ENCODE peak calls at places on chromosome 4, in seven cellular contexts. Y is upper lobe of right lung; E is CD4-positive, alpha-beta memory T cell; V is gastrocnemius medialis; H is GM23248; L is HCT116; Q is naive thymus-derived CD4-positive, alpha-beta T cell. Z is an unnamed sample. For H3K4me1 and H3K36me3, the result is how much of the 10 kb centered on the place peaks cover.

GRCh38 chr4:1208266-1208961 is 36.0 kb upstream of the SPON2 start:
- DNase-seq in E (no peak), L (no peak), V (peak), H (no peak), Y (peak), Q (no peak), Z (no peak)

GRCh38 chr4:13611283-13611842 is 16.2 kb downstream of the BOD1L1 start:
- DNase-seq in H (peak), V (no peak), Q (no peak), E (no peak), Y (no peak), L (no peak), Z (no peak)

GRCh38 chr4:10140866-10141759 is 24.5 kb upstream of the WDR1 start:
- DNase-seq in V (no peak), L (no peak), E (no peak), Q (no peak), H (no peak), Y (no peak), Z (no peak)

GRCh38 chr4:120156115-120156718 is 89.6 kb upstream of the MAD2L1 start:
- DNase-seq in E (peak), Y (no peak), H (peak), L (peak), V (no peak), Q (peak), Z (no peak)

GRCh38 chr4:153757407-153757806 is 2.4 kb downstream of the RNF175 start:
- DNase-seq in E (no peak), Q (no peak), H (no peak), L (no peak), Y (no peak), V (no peak), Z (no peak)

GRCh38 chr4:28654618-28655017 is 1794.0 kb downstream of the STIM2 start:
- DNase-seq in E (no peak), L (no peak), H (no peak), Q (no peak), Y (no peak), V (no peak), Z (no peak)

GRCh38 chr4:175539498-175539897 is 272.6 kb downstream of the GPM6A start:
- DNase-seq in L (no peak), V (no peak), E (no peak), Q (no peak), Y (no peak), H (no peak), Z (no peak)

GRCh38 chr4:74378573-74378972 is 13.6 kb downstream of the EREG start:
- DNase-seq in L (no peak), E (no peak), Y (no peak), H (peak), Q (no peak), V (no peak), Z (no peak)

GRCh38 chr4:44448548-44449443 is at the start of gene KCTD8:
- DNase-seq in L (no peak), Q (peak), H (peak), V (peak), Y (peak), E (peak), Z (no peak)

GRCh38 chr4:99117876-99118693 is 26.0 kb downstream of the ADH4 start:
- DNase-seq in E (peak), Q (no peak), H (peak), V (no peak), L (no peak), Y (no peak), Z (no peak)

GRCh38 chr4:141580523-141580922 is 55.9 kb upstream of the IL15 start:
- DNase-seq in Q (no peak), V (no peak), Y (no peak), L (no peak), E (no peak), H (no peak), Z (no peak)

GRCh38 chr4:138707746-138708145 is 307.8 kb upstream of the NOCT start:
- DNase-seq in Q (no peak), L (no peak), Y (no peak), E (no peak), H (peak), V (no peak), Z (no peak)

GRCh38 chr4:174120446-174121142 is 162.9 kb downstream of the FBXO8 start:
- DNase-seq in H (peak), Q (no peak), Y (no peak), L (peak), E (peak), V (no peak), Z (no peak)

GRCh38 chr4:55218041-55218440 is 92.6 kb upstream of the KDR start:
- DNase-seq in L (no peak), Q (no peak), Y (no peak), V (no peak), H (no peak), E (no peak), Z (no peak)

GRCh38 chr4:25539241-25539640 is 116.4 kb upstream of the SLC34A2 start:
- DNase-seq in E (no peak), L (no peak), Q (no peak), Y (no peak), H (no peak), V (no peak), Z (no peak)

GRCh38 chr4:25937801-25938200 is 23.8 kb downstream of the SMIM20 start:
- DNase-seq in H (peak), L (no peak), E (no peak), Y (no peak), Q (no peak), V (no peak), Z (no peak)

GRCh38 chr4:43275779-43276178 is 383.3 kb downstream of the GRXCR1 start:
- DNase-seq in V (no peak), L (no peak), Y (no peak), H (no peak), Q (no peak), E (no peak), Z (no peak)

GRCh38 chr4:113878718-113879117 is 100.7 kb downstream of the ARSJ start:
- DNase-seq in Q (no peak), V (no peak), Y (no peak), E (no peak), L (no peak), H (peak), Z (no peak)

GRCh38 chr4:56148428-56148827 is 199.7 kb downstream of the CEP135 start:
- DNase-seq in Q (no peak), H (peak), L (no peak), E (no peak), V (no peak), Y (no peak), Z (no peak)

GRCh38 chr4:165106518-165106917 is 6.1 kb downstream of the TMEM192 start:
- DNase-seq in Q (no peak), H (no peak), Y (no peak), L (no peak), V (no peak), E (no peak), Z (no peak)

GRCh38 chr4:147479817-147480216 is 1.1 kb upstream of the EDNRA start:
- DNase-seq in L (no peak), Y (no peak), V (no peak), E (no peak), H (peak), Q (no peak), Z (no peak)

GRCh38 chr4:99436976-99437655 is 2.0 kb upstream of the ADH7 start:
- DNase-seq in H (peak), L (no peak), V (no peak), E (no peak), Q (no peak), Y (no peak), Z (no peak)

GRCh38 chr4:86778169-86778568 is 71.0 kb downstream of the SLC10A6 start:
- DNase-seq in V (no peak), H (no peak), L (no peak), E (no peak), Y (no peak), Q (no peak), Z (no peak)

GRCh38 chr4:187480146-187481145 is 515.1 kb upstream of the ZFP42 start:
- DNase-seq in L (no peak), H (peak), V (no peak), E (no peak), Q (no peak), Y (no peak), Z (no peak)

GRCh38 chr4:155342142-155342541 is 34.6 kb downstream of the MAP9 start:
- DNase-seq in E (no peak), L (no peak), Q (no peak), H (peak), Y (no peak), V (no peak), Z (no peak)

GRCh38 chr4:52659722-52660261 is 691 bp upstream of the USP46 start:
- DNase-seq in V (peak), Q (no peak), Y (peak), H (peak), L (no peak), E (peak), Z (no peak)

GRCh38 chr4:158496030-158496741 is 25.5 kb upstream of the RXFP1 start:
- DNase-seq in L (peak), E (no peak), Q (no peak), H (peak), V (no peak), Y (peak), Z (no peak)

GRCh38 chr4:156734965-156735895 is 236.4 kb downstream of the PDGFC start:
- DNase-seq in V (no peak), Y (no peak), H (peak), L (no peak), Q (no peak), E (no peak), Z (no peak)

GRCh38 chr4:158786155-158786581 is 17.3 kb downstream of the FNIP2 start:
- DNase-seq in V (no peak), E (no peak), L (no peak), H (no peak), Y (no peak), Q (no peak), Z (no peak)

GRCh38 chr4:145352438-145353145 is 129.1 kb upstream of the SMAD1 start:
- DNase-seq in V (no peak), E (no peak), L (no peak), H (no peak), Q (no peak), Y (no peak), Z (no peak)

GRCh38 chr4:67700119-67700873 is 659 bp downstream of the UBA6 start:
- DNase-seq in Y (no peak), L (no peak), H (peak), Q (peak), E (peak), V (no peak), Z (no peak)

GRCh38 chr4:40995850-40996249 is 218.5 kb downstream of the APBB2 start:
- DNase-seq in Y (no peak), E (no peak), L (no peak), V (no peak), H (peak), Q (no peak), Z (no peak)

GRCh38 chr4:11471613-11472012 is 42.9 kb upstream of the HS3ST1 start:
- DNase-seq in L (no peak), H (no peak), Q (peak), Y (no peak), V (no peak), E (peak), Z (peak)

GRCh38 chr4:69859140-69859539 is 805 bp downstream of the SULT1E1 start:
- DNase-seq in Y (no peak), V (no peak), H (no peak), E (no peak), Q (no peak), L (no peak), Z (no peak)

GRCh38 chr4:69860521-69861298 is 765 bp upstream of the SULT1E1 start:
- DNase-seq in H (no peak), Q (no peak), E (no peak), L (no peak), V (no peak), Y (no peak), Z (no peak)

GRCh38 chr4:69858683-69859082 is 1.3 kb downstream of the SULT1E1 start:
- DNase-seq in Y (no peak), E (no peak), H (no peak), L (no peak), V (no peak), Q (no peak), Z (no peak)

GRCh38 chr4:69860007-69860406 is at the start of gene SULT1E1:
- DNase-seq in E (no peak), V (no peak), Y (no peak), L (no peak), H (no peak), Q (no peak), Z (no peak)

DNA sequence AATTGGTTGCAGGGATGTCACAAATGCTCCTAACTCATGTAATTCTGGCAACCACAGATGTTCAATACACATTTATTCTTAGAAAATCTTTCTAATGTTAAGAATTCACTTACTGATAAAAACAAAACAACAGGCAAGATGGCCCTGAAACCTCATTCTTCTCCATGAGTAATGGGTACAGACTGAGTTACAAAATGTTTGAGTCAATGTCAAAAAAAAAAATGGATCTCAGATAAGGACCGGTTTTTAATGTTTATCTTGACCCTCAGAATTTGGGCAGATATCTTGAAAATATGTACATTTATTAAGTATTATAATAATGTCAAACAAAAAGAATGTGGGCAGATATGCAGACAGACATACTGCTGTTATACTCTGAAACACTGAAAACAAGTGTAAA is 1.8 kb upstream of the SULT1E1 start:
- DNase-seq in Q (no peak), Y (no peak), E (no peak), H (no peak), V (no peak), L (no peak), Z (no peak)
- H3K27ac ChIP-seq in Q (no peak), Y (no peak), E (no peak), H (no peak), V (no peak), L (no peak), Z (no peak)

GRCh38 chr4:17618926-17619325 is 4.5 kb downstream of the MED28 start:
- DNase-seq in Y (no peak), Q (no peak), H (no peak), V (no peak), E (no peak), L (no peak), Z (no peak)
- H3K4me1 ChIP-seq in Y (under half), Q (under half), H (under half), V (half or more), E (half or more), L (under half), Z (under half)

GRCh38 chr4:128837679-128838078 is 28.2 kb downstream of the JADE1 start:
- DNase-seq in V (no peak), E (no peak), H (no peak), Q (no peak), Y (no peak), L (no peak), Z (no peak)

GRCh38 chr4:128840711-128841318 is 31.3 kb downstream of the JADE1 start:
- DNase-seq in L (no peak), Q (no peak), Y (no peak), V (no peak), E (no peak), H (no peak), Z (no peak)

GRCh38 chr4:128837198-128837597 is 27.7 kb downstream of the JADE1 start:
- DNase-seq in H (no peak), V (no peak), Q (no peak), E (no peak), Y (no peak), L (no peak), Z (no peak)

GRCh38 chr4:128844931-128845330 is 35.4 kb downstream of the JADE1 start:
- DNase-seq in H (no peak), L (no peak), E (no peak), V (peak), Y (no peak), Q (no peak), Z (no peak)

DNA sequence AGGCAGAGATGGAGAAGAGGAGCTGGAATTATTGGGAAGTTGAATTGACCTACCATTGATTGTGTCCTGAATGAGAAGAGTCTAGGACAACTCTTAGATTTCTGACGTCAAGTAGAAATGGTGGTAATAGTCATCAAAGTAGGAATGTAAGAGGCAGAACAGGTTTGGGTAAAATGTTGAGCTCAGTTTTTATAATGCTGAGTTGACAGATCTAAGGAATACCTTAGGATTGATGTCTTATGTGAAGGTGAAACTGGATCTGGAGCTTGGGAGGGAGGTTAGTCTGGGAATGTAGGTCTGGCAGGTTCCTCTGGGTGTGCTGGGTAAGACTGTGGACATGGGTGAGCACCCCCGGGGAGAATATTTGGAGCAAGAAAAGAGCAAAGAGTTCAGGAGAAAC is 31.9 kb downstream of the JADE1 start:
- DNase-seq in E (no peak), L (no peak), H (no peak), V (no peak), Y (no peak), Q (no peak), Z (no peak)
- H3K36me3 ChIP-seq in E (under half), L (under half), H (under half), V (under half), Y (under half), Q (under half), Z (under half)

GRCh38 chr4:183272384-183272783 is 47.7 kb downstream of the CLDN22 start:
- DNase-seq in V (no peak), L (no peak), Y (no peak), H (no peak), E (no peak), Q (no peak), Z (no peak)
- H3K27ac ChIP-seq in V (no peak), L (no peak), Y (no peak), H (no peak), E (no peak), Q (no peak), Z (no peak)

GRCh38 chr4:109332926-109333464 is 30.5 kb upstream of the COL25A1 start:
- DNase-seq in H (peak), V (no peak), Y (no peak), L (no peak), E (no peak), Q (no peak), Z (no peak)
- H3K4me1 ChIP-seq in H (under half), V (under half), Y (under half), L (under half), E (under half), Q (under half), Z (under half)

DNA sequence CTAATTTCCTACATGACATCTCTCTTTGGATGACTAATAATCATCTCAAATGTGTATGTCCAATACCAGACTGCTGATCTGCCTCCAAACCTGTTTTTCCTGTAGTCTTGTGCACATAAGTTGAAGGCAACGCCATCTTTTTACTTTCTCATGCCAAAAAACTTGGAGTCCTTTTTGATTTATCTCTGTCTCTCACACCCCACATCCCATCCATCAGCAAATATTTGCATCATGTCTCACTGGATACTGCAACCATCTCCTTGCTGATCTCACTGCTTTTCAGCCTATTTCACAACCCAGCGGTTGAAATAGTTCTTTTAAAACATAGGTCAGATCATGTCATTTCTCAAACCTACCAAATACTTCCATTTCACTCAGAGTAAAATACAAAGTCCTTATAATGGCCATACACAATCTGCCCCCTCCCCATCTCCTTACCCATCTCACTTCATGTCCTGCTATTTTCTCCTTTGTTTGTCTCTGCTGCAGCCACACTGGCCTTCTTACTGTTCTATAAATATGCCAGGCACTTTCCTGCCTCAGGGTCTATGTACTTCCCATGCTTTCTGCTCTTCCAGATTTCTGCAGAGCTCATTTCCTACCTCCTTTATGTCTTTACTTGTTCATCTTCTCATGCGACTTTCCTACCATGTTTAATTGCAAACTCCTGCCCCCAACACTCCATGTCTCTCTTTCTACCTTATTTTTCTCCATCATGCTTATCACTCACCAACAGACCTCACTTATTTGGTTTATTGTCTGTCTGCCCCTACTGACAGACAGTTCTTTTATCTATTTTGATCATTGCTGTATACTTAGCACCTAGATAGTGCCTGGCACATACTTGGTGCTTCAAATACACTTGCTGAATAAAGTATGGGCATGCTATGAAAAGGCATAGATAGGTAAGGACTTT is 98.8 kb downstream of the ANXA3 start:
- DNase-seq in Y (no peak), L (no peak), V (no peak), E (no peak), Q (no peak), H (peak), Z (no peak)
- H3K36me3 ChIP-seq in Y (under half), L (under half), V (under half), E (under half), Q (under half), H (under half), Z (under half)

GRCh38 chr4:80184053-80184790 is 13.1 kb upstream of the PRDM8 start:
- DNase-seq in E (peak), L (peak), V (peak), Y (peak), H (peak), Q (peak), Z (peak)
- H3K27ac ChIP-seq in E (peak), L (no peak), V (peak), Y (peak), H (no peak), Q (peak), Z (peak)

Z was measured in effector memory CD4-positive, alpha-beta T cell.